ENCODE peak calls at places on chromosomes 4 and X, in ten cellular contexts. F is dorsolateral prefrontal cortex; Y is right lobe of liver; S is NCI-H1092; C is Daoy; W is glutamatergic neuron; A is stimulated activated CD8-positive, alpha-beta memory T cell treated with anti-CD3 and anti-CD28 coated beads, Interleukin-15, amount 100 ng/mL, for 4 hours; U is fibroblast of pulmonary artery; N is activated CD8-positive, alpha-beta T cell treated with anti-CD3 and anti-CD28 coated beads, Interleukin-2, amount 10 ng/mL, durations not matched to agents 7 days and 5 days; Q is activated T-helper 1 cell treated with Interleukin-2 at 50 U/mL for 16 hours. P is an unnamed sample.

GRCh38 chr4:88705805-88706518 is 8.3 kb upstream of the NAP1L5 start:
- DNase-seq in U (peak), Y (no peak), N (no peak), S (no peak), Q (no peak), C (no peak), W (no peak), F (no peak), A (no peak), P (no peak)

GRCh38 chr4:30744957-30745640 is 24.9 kb downstream of the PCDH7 start:
- DNase-seq in A (no peak), S (no peak), F (no peak), C (no peak), U (peak), N (no peak), Y (no peak), Q (no peak), W (no peak), P (no peak)

GRCh38 chr4:34043131-34043530 is 2201.2 kb downstream of the ARAP2 start:
- DNase-seq in U (peak), N (no peak), F (no peak), Q (no peak), A (no peak), Y (no peak), S (no peak), W (no peak), C (no peak), P (no peak)

GRCh38 chr4:56147371-56147770 is 198.6 kb downstream of the CEP135 start:
- DNase-seq in U (peak), W (no peak), N (no peak), F (no peak), S (no peak), Y (no peak), A (no peak), C (no peak), Q (no peak), P (no peak)

GRCh38 chrX:42544883-42545282 is 233.1 kb downstream of the PPP1R2C start:
- DNase-seq in F (no peak), W (no peak), S (no peak), N (no peak), Q (no peak), Y (no peak), U (no peak), A (no peak), C (no peak), P (no peak)

GRCh38 chr4:4182835-4183568 is 43.7 kb downstream of the OTOP1 start:
- DNase-seq in Q (no peak), F (no peak), A (no peak), W (peak), Y (no peak), U (peak), C (peak), N (peak), S (peak), P (no peak)

GRCh38 chr4:55947912-55948725 is 626 bp upstream of the CEP135 start:
- DNase-seq in A (no peak), F (no peak), S (no peak), W (no peak), U (peak), N (peak), Y (no peak), Q (no peak), C (peak), P (peak)

GRCh38 chrX:40086569-40087335 is 11.0 kb downstream of the BCOR start:
- DNase-seq in Q (no peak), C (no peak), N (no peak), S (no peak), F (peak), A (no peak), Y (no peak), W (no peak), U (no peak), P (no peak)

GRCh38 chrX:153794897-153795816 is 689 bp downstream of the SSR4 start:
- DNase-seq in Y (no peak), F (no peak), C (no peak), W (peak), S (no peak), U (peak), A (no peak), Q (no peak), N (peak), P (no peak)

GRCh38 chr4:20493761-20494353 is 206.4 kb upstream of the PACRGL start:
- DNase-seq in N (no peak), F (no peak), U (peak), A (no peak), Q (no peak), W (no peak), Y (no peak), C (no peak), S (no peak), P (no peak)

GRCh38 chrX:152822383-152823086 is 8.0 kb downstream of the CETN2 start:
- DNase-seq in U (no peak), Y (no peak), W (no peak), F (no peak), A (no peak), S (no peak), C (no peak), Q (no peak), N (no peak), P (no peak)

GRCh38 chrX:141724186-141724585 is 25.6 kb upstream of the SPANXD start:
- DNase-seq in N (no peak), S (no peak), F (no peak), W (no peak), C (no peak), Q (no peak), Y (no peak), U (no peak), A (no peak), P (no peak)

GRCh38 chr4:37054670-37055069 is 189.9 kb upstream of the NWD2 start:
- DNase-seq in C (no peak), S (no peak), N (no peak), W (peak), Y (no peak), A (no peak), U (no peak), Q (no peak), F (no peak), P (no peak)

GRCh38 chrX:153961292-153961691 is 10.3 kb downstream of the HCFC1 start:
- DNase-seq in U (no peak), A (no peak), Q (no peak), Y (no peak), F (no peak), C (no peak), W (no peak), N (no peak), S (no peak), P (no peak)

GRCh38 chr4:1542516-1543320 is 136.5 kb upstream of the NKX1-1 start:
- DNase-seq in W (peak), Q (no peak), S (no peak), Y (no peak), C (no peak), A (no peak), F (no peak), U (no peak), N (no peak), P (no peak)

GRCh38 chrX:38811515-38812239 is 10.4 kb downstream of the MID1IP1 start:
- DNase-seq in S (no peak), Y (no peak), C (peak), A (no peak), Q (no peak), U (peak), F (no peak), W (no peak), N (peak), P (no peak)

P was measured in central memory CD8-positive, alpha-beta T cell.